ENCODE peak calls at places on chromosomes 12 and 14, in four cellular contexts. N, D, E and H are unnamed samples.

GRCh38 chr12:22882559-22882958 is 257.6 kb downstream of the ETNK1 start:
- DNase-seq in N (no peak), E (no peak), D (no peak), H (no peak)

GRCh38 chr12:65937181-65937641 is 112.9 kb downstream of the HMGA2 start:
- DNase-seq in D (no peak), N (no peak), E (no peak), H (no peak)

GRCh38 chr14:55470025-55470424 is 29.6 kb upstream of the TBPL2 start:
- DNase-seq in E (no peak), N (no peak), D (no peak), H (no peak)

GRCh38 chr14:33986804-33987203 is 35.9 kb upstream of the EGLN3 start:
- DNase-seq in D (no peak), N (no peak), E (no peak), H (no peak)

GRCh38 chr12:47033081-47033480 is 46.3 kb upstream of the PCED1B start:
- DNase-seq in E (no peak), N (no peak), D (peak; percentile 26), H (no peak)

GRCh38 chr14:91464615-91465205 is 45.4 kb downstream of the PPP4R3A start:
- DNase-seq in E (no peak), N (no peak), D (no peak), H (no peak)

GRCh38 chr14:68471029-68471963 is 321.6 kb downstream of the ZFP36L1 start:
- DNase-seq in D (no peak), E (no peak), N (no peak), H (no peak)

GRCh38 chr14:61221906-61222305 is 59.2 kb downstream of the TMEM30B start:
- DNase-seq in E (no peak), D (no peak), N (no peak), H (no peak)

GRCh38 chr12:92759634-92760268 is 57.0 kb downstream of the PLEKHG7 start:
- DNase-seq in N (no peak), E (no peak), D (no peak), H (no peak)

GRCh38 chr14:104681689-104682074 is 7.7 kb upstream of the INF2 start:
- DNase-seq in N (no peak), E (no peak), D (peak; percentile 92), H (no peak)
- H3K4me3 ChIP-seq in N (no peak overlapping the region), E (no peak overlapping the region), D (peak overlapping the region; percentile 50), H (no peak overlapping the region)

GRCh38 chr12:107318804-107319535 is 225.6 kb upstream of the CRY1 start:
- DNase-seq in N (peak; percentile 41), E (no peak), D (no peak), H (no peak)

GRCh38 chr12:107320929-107321618 is 227.7 kb upstream of the CRY1 start:
- DNase-seq in N (peak; percentile 85), E (peak; percentile 91), D (no peak), H (peak; percentile 82)

GRCh38 chr12:107318554-107318803 is 225.1 kb upstream of the CRY1 start:
- DNase-seq in E (no peak), D (no peak), N (no peak), H (no peak)

GRCh38 chr12:107320031-107320928 is 226.9 kb upstream of the CRY1 start:
- DNase-seq in N (peak; percentile 85), D (peak; percentile 46), E (peak; percentile 87), H (peak; percentile 72)

DNA sequence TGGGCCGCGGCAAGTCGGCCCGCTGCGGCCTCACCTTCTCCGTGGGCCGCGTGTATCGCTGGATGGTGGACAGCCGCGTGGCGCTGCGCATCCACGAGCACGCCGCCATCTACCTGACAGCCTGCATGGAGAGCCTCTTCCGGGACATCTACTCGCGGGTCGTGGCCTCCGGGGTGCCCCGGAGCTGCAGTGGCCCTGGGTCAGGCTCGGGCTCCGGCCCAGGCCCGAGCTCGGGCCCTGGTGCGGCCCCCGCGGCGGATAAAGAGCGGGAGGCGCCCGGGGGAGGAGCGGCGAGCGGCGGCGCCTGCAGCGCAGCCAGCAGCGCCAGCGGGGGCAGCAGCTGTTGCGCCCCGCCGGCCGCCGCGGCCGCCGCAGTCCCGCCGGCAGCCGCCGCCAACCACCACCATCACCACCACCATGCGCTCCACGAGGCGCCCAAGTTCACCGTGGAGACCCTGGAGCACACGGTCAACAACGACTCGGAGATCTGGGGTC is 226.2 kb upstream of the CRY1 start:
- DNase-seq in D (no peak), E (peak; percentile 50), N (no peak), H (no peak)
- H3K4me3 ChIP-seq in D (peak overlapping the region; percentile 70), E (peak overlapping the region; percentile 66), N (peak overlapping the region; percentile 66), H (peak overlapping the region; percentile 93)

DNA sequence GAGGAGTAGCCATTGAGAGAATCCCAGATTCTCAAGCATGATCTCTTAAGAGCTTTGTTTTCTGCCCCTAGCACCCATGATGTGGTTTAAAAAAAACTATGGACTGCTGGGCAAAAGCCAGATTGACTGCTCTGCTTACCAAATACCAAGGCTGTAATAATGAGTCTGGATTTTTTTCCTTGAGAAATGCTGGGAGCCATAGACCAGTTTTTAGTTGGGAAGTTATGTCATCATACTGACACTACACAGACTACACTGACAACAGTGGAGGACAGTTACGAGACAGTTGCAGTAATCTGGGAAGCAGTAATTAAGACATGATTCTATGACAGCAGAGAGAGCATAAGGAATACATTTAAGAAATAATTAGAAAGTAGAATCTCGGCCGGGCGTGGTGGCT is 35.8 kb downstream of the SPATA7 start:
- DNase-seq in E (no peak), N (no peak), D (no peak), H (no peak)
- H3K4me3 ChIP-seq in E (no peak overlapping the region), N (no peak overlapping the region), D (no peak overlapping the region), H (no peak overlapping the region)

DNA sequence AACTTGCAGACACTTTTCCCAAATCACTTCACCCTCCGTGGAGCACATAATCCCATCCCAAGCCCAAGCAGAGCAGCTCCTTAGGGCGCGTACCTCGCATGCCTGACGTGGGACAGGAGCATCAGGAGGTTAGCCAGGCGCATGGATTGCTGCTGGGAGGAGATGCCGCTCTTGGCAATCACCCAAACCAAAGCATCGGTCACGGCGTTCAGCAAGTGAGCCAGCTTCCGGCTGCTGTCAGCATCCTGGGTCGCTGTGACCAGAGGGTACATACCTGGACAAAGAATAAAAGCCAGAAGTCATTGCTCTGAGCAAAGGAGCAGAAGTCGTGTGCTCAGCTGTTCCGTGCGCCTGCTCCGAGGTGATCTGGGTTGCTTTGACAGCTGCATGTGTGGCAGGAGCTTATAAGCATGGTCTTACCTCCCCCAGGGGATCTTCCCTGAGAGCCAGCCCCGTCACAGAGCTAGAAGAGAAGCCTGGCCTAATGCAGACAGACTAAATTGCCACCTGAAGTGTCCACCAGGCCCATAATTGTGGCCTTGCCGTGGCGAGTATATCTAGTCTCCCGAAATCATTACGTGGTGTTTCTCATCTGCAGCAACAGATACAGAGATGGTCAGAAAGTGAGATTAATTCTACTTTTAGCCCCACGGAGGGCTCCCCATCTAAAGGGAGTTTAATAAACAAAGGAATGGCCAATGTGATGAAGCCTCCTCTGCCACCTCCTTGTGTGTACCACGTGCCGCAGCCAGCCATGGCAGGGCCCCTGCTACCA is 59.1 kb downstream of the ESR2 start:
- DNase-seq in N (no peak), D (no peak), E (no peak), H (no peak)
- H3K4me3 ChIP-seq in N (no peak overlapping the region), D (no peak overlapping the region), E (no peak overlapping the region), H (no peak overlapping the region)

DNA sequence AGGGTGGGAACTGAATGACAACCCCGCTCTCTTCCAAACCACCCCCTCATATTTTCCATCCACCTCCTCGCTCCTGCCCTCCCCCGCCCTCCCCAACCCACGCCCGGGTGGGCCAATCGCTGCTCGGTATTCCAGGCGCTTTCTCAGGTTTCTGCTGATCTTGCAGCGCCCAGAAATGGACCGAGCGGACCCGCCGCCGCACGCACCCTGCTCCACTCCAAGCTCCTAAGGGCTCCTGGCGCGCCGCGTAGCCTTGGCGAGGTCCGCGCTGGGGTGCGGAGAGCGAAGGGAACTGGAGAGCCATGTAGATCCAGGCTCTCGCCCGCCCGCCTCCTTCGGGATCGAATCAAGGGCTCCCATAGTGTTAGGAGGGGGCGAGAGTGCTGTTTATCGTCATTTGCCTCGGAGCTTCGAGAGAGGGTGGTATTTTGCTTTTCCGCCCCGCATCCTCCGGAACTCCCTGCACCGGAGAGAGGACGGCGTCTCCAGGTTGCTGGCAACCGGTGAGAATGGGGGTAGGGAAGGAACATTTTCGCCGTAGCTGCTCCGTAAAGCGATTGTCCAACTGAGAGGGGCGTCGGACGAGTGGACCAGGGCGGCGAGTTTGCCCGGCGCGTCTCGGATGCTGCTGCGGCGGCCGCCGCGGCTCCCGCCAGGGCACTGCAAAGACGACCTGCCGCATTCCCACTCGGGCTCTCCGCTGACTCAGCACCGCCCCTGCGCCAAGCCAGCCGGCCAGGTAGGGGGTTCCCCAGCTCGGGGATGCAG is at the start of gene KCNA1:
- DNase-seq in E (no peak), N (no peak), D (no peak), H (no peak)
- H3K4me3 ChIP-seq in E (peak within 1 kb of the TSS; percentile 43), N (peak within 1 kb of the TSS; percentile 66), D (peak within 1 kb of the TSS; percentile 60), H (peak within 1 kb of the TSS; percentile 37)

GRCh38 chr12:8080131-8080530 is 1.9 kb upstream of the NECAP1 start:
- DNase-seq in D (no peak), E (no peak), N (no peak), H (no peak)
- H3K4me3 ChIP-seq in D (no peak overlapping the region), E (no peak overlapping the region), N (peak overlapping the region; percentile 21), H (no peak overlapping the region)